ENCODE peak calls at places on chromosomes 6 and 20, in eight cellular contexts. One of them, this sample, is unnamed. For H3K27me3, the result is how much of the 10 kb centered on the place peaks cover.

GRCh38 chr6:3318226-3318625 is 59.5 kb downstream of the PSMG4 start:
- DNase-seq in mammary epithelial cell: no peak
- DNase-seq in MM.1S: no peak
- DNase-seq in body of pancreas: no peak
- DNase-seq in lower lobe of right lung: no peak
- DNase-seq in stomach: peak
- DNase-seq in heart right ventricle: no peak
- DNase-seq in adrenal gland: peak
- DNase-seq in this sample: no peak

GRCh38 chr6:124512431-124512830 is 449.8 kb upstream of the RNF217 start:
- DNase-seq in mammary epithelial cell: no peak
- DNase-seq in MM.1S: no peak
- DNase-seq in body of pancreas: no peak
- DNase-seq in lower lobe of right lung: no peak
- DNase-seq in stomach: no peak
- DNase-seq in heart right ventricle: no peak
- DNase-seq in adrenal gland: no peak
- DNase-seq in this sample: no peak

GRCh38 chr6:170212051-170212756 is 78.7 kb downstream of the DLL1 start:
- DNase-seq in mammary epithelial cell: no peak
- DNase-seq in MM.1S: no peak
- DNase-seq in body of pancreas: no peak
- DNase-seq in lower lobe of right lung: no peak
- DNase-seq in stomach: no peak
- DNase-seq in heart right ventricle: no peak
- DNase-seq in adrenal gland: peak
- DNase-seq in this sample: no peak

GRCh38 chr6:56279346-56280080 is 32.1 kb upstream of the COL21A1 start:
- DNase-seq in mammary epithelial cell: peak
- DNase-seq in MM.1S: no peak
- DNase-seq in body of pancreas: no peak
- DNase-seq in lower lobe of right lung: no peak
- DNase-seq in stomach: no peak
- DNase-seq in heart right ventricle: no peak
- DNase-seq in adrenal gland: no peak
- DNase-seq in this sample: peak

GRCh38 chr6:79077680-79078056 is 386 bp downstream of the PHIP start:
- DNase-seq in mammary epithelial cell: no peak
- DNase-seq in MM.1S: peak
- DNase-seq in body of pancreas: peak
- DNase-seq in lower lobe of right lung: peak
- DNase-seq in stomach: peak
- DNase-seq in heart right ventricle: no peak
- DNase-seq in adrenal gland: no peak
- DNase-seq in this sample: no peak

GRCh38 chr6:144447487-144447886 is 162.4 kb downstream of the UTRN start:
- DNase-seq in mammary epithelial cell: peak
- DNase-seq in MM.1S: no peak
- DNase-seq in body of pancreas: no peak
- DNase-seq in lower lobe of right lung: no peak
- DNase-seq in stomach: no peak
- DNase-seq in heart right ventricle: no peak
- DNase-seq in adrenal gland: no peak
- DNase-seq in this sample: peak

GRCh38 chr6:165223736-165224135 is 85.7 kb downstream of the C6orf118 start:
- DNase-seq in mammary epithelial cell: no peak
- DNase-seq in MM.1S: no peak
- DNase-seq in body of pancreas: no peak
- DNase-seq in lower lobe of right lung: no peak
- DNase-seq in stomach: no peak
- DNase-seq in heart right ventricle: no peak
- DNase-seq in adrenal gland: no peak
- DNase-seq in this sample: no peak

GRCh38 chr6:144064831-144065668 is 30.3 kb downstream of the SF3B5 start:
- DNase-seq in mammary epithelial cell: no peak
- DNase-seq in MM.1S: no peak
- DNase-seq in body of pancreas: peak
- DNase-seq in lower lobe of right lung: no peak
- DNase-seq in stomach: no peak
- DNase-seq in heart right ventricle: no peak
- DNase-seq in adrenal gland: no peak
- DNase-seq in this sample: no peak

GRCh38 chr20:24835195-24835594 is 113.9 kb upstream of the CST7 start:
- DNase-seq in mammary epithelial cell: no peak
- DNase-seq in MM.1S: no peak
- DNase-seq in body of pancreas: no peak
- DNase-seq in lower lobe of right lung: no peak
- DNase-seq in stomach: no peak
- DNase-seq in heart right ventricle: no peak
- DNase-seq in adrenal gland: no peak
- DNase-seq in this sample: no peak

GRCh38 chr20:63014710-63015109 is 7.9 kb upstream of the BHLHE23 start:
- DNase-seq in mammary epithelial cell: no peak
- DNase-seq in MM.1S: no peak
- DNase-seq in body of pancreas: no peak
- DNase-seq in lower lobe of right lung: no peak
- DNase-seq in stomach: no peak
- DNase-seq in heart right ventricle: no peak
- DNase-seq in adrenal gland: no peak
- DNase-seq in this sample: no peak

GRCh38 chr20:63013207-63013606 is 6.4 kb upstream of the BHLHE23 start:
- DNase-seq in mammary epithelial cell: no peak
- DNase-seq in MM.1S: no peak
- DNase-seq in body of pancreas: no peak
- DNase-seq in lower lobe of right lung: no peak
- DNase-seq in stomach: no peak
- DNase-seq in heart right ventricle: no peak
- DNase-seq in adrenal gland: no peak
- DNase-seq in this sample: no peak

GRCh38 chr20:63015147-63015664 is 8.4 kb upstream of the BHLHE23 start:
- DNase-seq in mammary epithelial cell: no peak
- DNase-seq in MM.1S: no peak
- DNase-seq in body of pancreas: no peak
- DNase-seq in lower lobe of right lung: no peak
- DNase-seq in stomach: no peak
- DNase-seq in heart right ventricle: no peak
- DNase-seq in adrenal gland: no peak
- DNase-seq in this sample: no peak

GRCh38 chr20:63015665-63016361 is 9.0 kb upstream of the BHLHE23 start:
- DNase-seq in mammary epithelial cell: no peak
- DNase-seq in MM.1S: no peak
- DNase-seq in body of pancreas: no peak
- DNase-seq in lower lobe of right lung: peak
- DNase-seq in stomach: no peak
- DNase-seq in heart right ventricle: no peak
- DNase-seq in adrenal gland: no peak
- DNase-seq in this sample: no peak

GRCh38 chr20:63014287-63014686 is 7.5 kb upstream of the BHLHE23 start:
- DNase-seq in mammary epithelial cell: no peak
- DNase-seq in MM.1S: no peak
- DNase-seq in body of pancreas: no peak
- DNase-seq in lower lobe of right lung: no peak
- DNase-seq in stomach: no peak
- DNase-seq in heart right ventricle: no peak
- DNase-seq in adrenal gland: no peak
- DNase-seq in this sample: no peak
- H3K27me3 ChIP-seq in mammary epithelial cell: under half
- H3K27me3 ChIP-seq in MM.1S: under half
- H3K27me3 ChIP-seq in body of pancreas: under half
- H3K27me3 ChIP-seq in lower lobe of right lung: half or more
- H3K27me3 ChIP-seq in stomach: half or more
- H3K27me3 ChIP-seq in heart right ventricle: half or more
- H3K27me3 ChIP-seq in adrenal gland: half or more
- H3K27me3 ChIP-seq in this sample: under half

GRCh38 chr6:140228491-140228890 is 854.0 kb upstream of the CITED2 start:
- DNase-seq in mammary epithelial cell: no peak
- DNase-seq in MM.1S: no peak
- DNase-seq in body of pancreas: no peak
- DNase-seq in lower lobe of right lung: no peak
- DNase-seq in stomach: no peak
- DNase-seq in heart right ventricle: no peak
- DNase-seq in adrenal gland: no peak
- DNase-seq in this sample: no peak
- H3K4me3 ChIP-seq in mammary epithelial cell: no peak
- H3K4me3 ChIP-seq in MM.1S: no peak
- H3K4me3 ChIP-seq in body of pancreas: no peak
- H3K4me3 ChIP-seq in lower lobe of right lung: no peak
- H3K4me3 ChIP-seq in stomach: no peak
- H3K4me3 ChIP-seq in heart right ventricle: no peak
- H3K4me3 ChIP-seq in adrenal gland: no peak
- H3K4me3 ChIP-seq in this sample: no peak

GRCh38 chr6:63466242-63466733 is 106.0 kb upstream of the LOC128125822 start:
- DNase-seq in mammary epithelial cell: no peak
- DNase-seq in MM.1S: no peak
- DNase-seq in body of pancreas: no peak
- DNase-seq in lower lobe of right lung: no peak
- DNase-seq in stomach: no peak
- DNase-seq in heart right ventricle: no peak
- DNase-seq in adrenal gland: no peak
- DNase-seq in this sample: no peak

GRCh38 chr6:63476302-63476701 is 96.0 kb upstream of the LOC128125822 start:
- DNase-seq in mammary epithelial cell: no peak
- DNase-seq in MM.1S: no peak
- DNase-seq in body of pancreas: peak
- DNase-seq in lower lobe of right lung: no peak
- DNase-seq in stomach: no peak
- DNase-seq in heart right ventricle: peak
- DNase-seq in adrenal gland: no peak
- DNase-seq in this sample: no peak

GRCh38 chr6:63467247-63467954 is 104.9 kb upstream of the LOC128125822 start:
- DNase-seq in mammary epithelial cell: no peak
- DNase-seq in MM.1S: no peak
- DNase-seq in body of pancreas: no peak
- DNase-seq in lower lobe of right lung: no peak
- DNase-seq in stomach: no peak
- DNase-seq in heart right ventricle: no peak
- DNase-seq in adrenal gland: no peak
- DNase-seq in this sample: no peak

GRCh38 chr6:63475707-63476106 is 96.6 kb upstream of the LOC128125822 start:
- DNase-seq in mammary epithelial cell: no peak
- DNase-seq in MM.1S: no peak
- DNase-seq in body of pancreas: no peak
- DNase-seq in lower lobe of right lung: no peak
- DNase-seq in stomach: no peak
- DNase-seq in heart right ventricle: peak
- DNase-seq in adrenal gland: no peak
- DNase-seq in this sample: no peak

DNA sequence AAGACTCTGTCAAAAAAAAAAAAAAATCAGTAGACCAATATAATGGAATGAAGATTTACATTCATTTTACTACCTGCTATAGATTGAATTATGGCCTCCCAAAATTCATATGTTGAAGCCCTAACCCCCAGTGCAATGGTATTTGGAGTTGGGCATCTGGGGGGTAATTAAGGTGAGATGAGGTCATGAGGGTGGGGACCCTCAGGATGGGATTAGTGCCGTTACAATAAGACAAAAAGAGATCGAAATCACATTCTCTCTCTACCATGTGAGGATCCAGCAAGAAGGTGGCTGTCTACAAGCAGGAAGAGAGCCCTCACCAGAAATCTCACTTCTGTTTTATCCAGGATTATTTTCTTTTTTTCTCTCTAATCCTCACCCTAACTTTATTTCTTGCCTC is 100.6 kb upstream of the LOC128125822 start:
- DNase-seq in mammary epithelial cell: no peak
- DNase-seq in MM.1S: no peak
- DNase-seq in body of pancreas: no peak
- DNase-seq in lower lobe of right lung: no peak
- DNase-seq in stomach: no peak
- DNase-seq in heart right ventricle: no peak
- DNase-seq in adrenal gland: no peak
- DNase-seq in this sample: no peak
- TF ChIP-seq CTCF in mammary epithelial cell: no peak
- TF ChIP-seq CTCF in MM.1S: no peak
- TF ChIP-seq CTCF in body of pancreas: no peak
- TF ChIP-seq CTCF in lower lobe of right lung: no peak
- TF ChIP-seq CTCF in stomach: no peak
- TF ChIP-seq CTCF in heart right ventricle: no peak
- TF ChIP-seq CTCF in adrenal gland: no peak
- TF ChIP-seq CTCF in this sample: no peak

DNA sequence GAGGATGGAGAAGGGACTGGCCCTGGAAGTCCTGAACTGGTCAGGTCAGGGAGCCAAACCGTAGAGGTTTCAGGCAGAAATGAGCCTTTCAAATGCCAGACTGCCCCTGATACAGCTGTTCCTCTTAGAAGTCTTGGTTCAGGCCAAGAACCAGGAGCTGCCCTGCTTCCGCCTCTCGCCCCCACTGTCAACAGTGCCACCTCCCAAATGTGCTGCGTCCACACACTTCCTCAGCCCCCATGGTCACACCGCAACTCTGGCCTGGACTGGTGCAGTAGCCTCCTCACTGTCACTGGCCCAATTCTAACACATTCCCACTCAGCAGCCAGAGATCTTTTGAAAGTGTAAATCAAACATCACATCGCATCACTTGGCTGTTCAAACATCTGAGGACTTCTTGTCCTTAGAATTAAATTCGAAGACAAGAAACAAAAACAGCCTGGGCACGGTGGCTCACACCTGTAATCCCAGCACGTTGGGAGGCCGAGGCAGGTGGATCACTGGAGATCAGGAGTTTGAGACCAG is 69.7 kb downstream of the STK35 start:
- DNase-seq in mammary epithelial cell: no peak
- DNase-seq in MM.1S: no peak
- DNase-seq in body of pancreas: no peak
- DNase-seq in lower lobe of right lung: no peak
- DNase-seq in stomach: peak
- DNase-seq in heart right ventricle: no peak
- DNase-seq in adrenal gland: no peak
- DNase-seq in this sample: no peak
- H3K27me3 ChIP-seq in mammary epithelial cell: under half
- H3K27me3 ChIP-seq in MM.1S: under half
- H3K27me3 ChIP-seq in body of pancreas: under half
- H3K27me3 ChIP-seq in lower lobe of right lung: under half
- H3K27me3 ChIP-seq in stomach: under half
- H3K27me3 ChIP-seq in heart right ventricle: under half
- H3K27me3 ChIP-seq in adrenal gland: under half
- H3K27me3 ChIP-seq in this sample: under half

GRCh38 chr6:22006795-22007194 is 290.0 kb downstream of the PRL start:
- DNase-seq in mammary epithelial cell: no peak
- DNase-seq in MM.1S: no peak
- DNase-seq in body of pancreas: no peak
- DNase-seq in lower lobe of right lung: no peak
- DNase-seq in stomach: no peak
- DNase-seq in heart right ventricle: no peak
- DNase-seq in adrenal gland: no peak
- DNase-seq in this sample: no peak
- H3K4me3 ChIP-seq in mammary epithelial cell: no peak
- H3K4me3 ChIP-seq in MM.1S: no peak
- H3K4me3 ChIP-seq in body of pancreas: no peak
- H3K4me3 ChIP-seq in lower lobe of right lung: no peak
- H3K4me3 ChIP-seq in stomach: no peak
- H3K4me3 ChIP-seq in heart right ventricle: no peak
- H3K4me3 ChIP-seq in adrenal gland: no peak
- H3K4me3 ChIP-seq in this sample: no peak